ENCODE peak calls at places on chromosomes 1 and 21, in seven cellular contexts. L is GM06990, N is AG10803, J is bronchial epithelial cell, T is astrocyte of the cerebellum, W is astrocyte, R is astrocyte of the spinal cord. V is an unnamed sample.

GRCh38 chr1:81670997-81671396 is 129.7 kb upstream of the ADGRL2 start:
- DNase-seq in L (no peak), N (no peak), J (no peak), T (no peak), W (no peak), R (no peak), V (no peak)

GRCh38 chr1:117241512-117241911 is 30.8 kb upstream of the VTCN1 start:
- DNase-seq in L (no peak), N (no peak), J (no peak), T (no peak), W (no peak), R (no peak), V (no peak)

GRCh38 chr1:2053784-2054376 is 3.7 kb downstream of the PRKCZ start:
- DNase-seq in L (no peak), N (no peak), J (no peak), T (no peak), W (no peak), R (no peak), V (no peak)

GRCh38 chr1:3222042-3222692 is 153.2 kb downstream of the PRDM16 start:
- DNase-seq in L (no peak), N (no peak), J (no peak), T (no peak), W (no peak), R (no peak), V (no peak)

GRCh38 chr1:209305221-209305954 is 278.1 kb upstream of the CAMK1G start:
- DNase-seq in L (no peak), N (no peak), J (no peak), T (no peak), W (no peak), R (no peak), V (no peak)

GRCh38 chr1:236154671-236155398 is 12.5 kb downstream of the GPR137B start:
- DNase-seq in L (no peak), N (no peak), J (no peak), T (no peak), W (no peak), R (no peak), V (no peak)

GRCh38 chr21:25283720-25284119 is 323.6 kb downstream of the MRPL39 start:
- DNase-seq in L (no peak), N (peak; percentile 48), J (peak; percentile 1), T (no peak), W (peak; percentile 8), R (peak; percentile 37), V (peak; percentile 39)

GRCh38 chr1:168709896-168710305 is 19.1 kb downstream of the DPT start:
- DNase-seq in L (no peak), N (peak; percentile 89), J (peak; percentile 99), T (peak; percentile 48), W (peak; percentile 91), R (peak; percentile 88), V (peak; percentile 91)

GRCh38 chr1:207890136-207890738 is 20.7 kb downstream of the CD34 start:
- DNase-seq in L (no peak), N (peak; percentile 96), J (peak; percentile 65), T (peak; percentile 82), W (peak; percentile 79), R (peak; percentile 73), V (peak; percentile 72)

GRCh38 chr1:24849653-24850295 is 80.3 kb downstream of the RUNX3 start:
- DNase-seq in L (no peak), N (peak; percentile 25), J (peak; percentile 21), T (no peak), W (no peak), R (no peak), V (no peak)

GRCh38 chr1:61337037-61337436 is 254.7 kb downstream of the NFIA start:
- DNase-seq in L (no peak), N (no peak), J (peak; percentile 28), T (no peak), W (no peak), R (no peak), V (no peak)

GRCh38 chr1:53163291-53163768 is 20.9 kb upstream of the SLC1A7 start:
- DNase-seq in L (no peak), N (peak; percentile 34), J (no peak), T (no peak), W (no peak), R (no peak), V (no peak)

GRCh38 chr1:71666609-71667008 is 585.8 kb upstream of the ZRANB2 start:
- DNase-seq in L (no peak), N (peak; percentile 55), J (no peak), T (no peak), W (peak; percentile 14), R (peak; percentile 31), V (no peak)

GRCh38 chr1:199585392-199585791 is 442.1 kb upstream of the NR5A2 start:
- DNase-seq in L (no peak), N (no peak), J (peak; percentile 89), T (no peak), W (no peak), R (no peak), V (no peak)

GRCh38 chr1:109959974-109960744 is 24.4 kb upstream of the AHCYL1 start:
- DNase-seq in L (no peak), N (peak; percentile 92), J (peak; percentile 50), T (no peak), W (peak; percentile 66), R (peak; percentile 80), V (peak; percentile 69)

GRCh38 chr1:41711581-41711980 is 207.1 kb downstream of the HIVEP3 start:
- DNase-seq in L (no peak), N (no peak), J (no peak), T (no peak), W (no peak), R (no peak), V (no peak)

GRCh38 chr21:46115441-46116188 is 17.7 kb downstream of the COL6A2 start:
- DNase-seq in L (no peak), N (no peak), J (no peak), T (no peak), W (no peak), R (no peak), V (no peak)

GRCh38 chr1:162564762-162565218 is 3.3 kb downstream of the UAP1 start:
- DNase-seq in L (no peak), N (no peak), J (no peak), T (no peak), W (no peak), R (no peak), V (no peak)

GRCh38 chr21:31108969-31109368 is 70.7 kb upstream of the KRTAP19-8 start:
- DNase-seq in L (no peak), N (peak; percentile 13), J (peak; percentile 13), T (no peak), W (no peak), R (peak; percentile 5), V (no peak)
- TF ChIP-seq CTCF in L (peak; percentile 37), N (peak; percentile 39), J (peak; percentile 10), T (no peak), W (no peak), R (peak; percentile 24), V (no peak)

GRCh38 chr1:33500547-33500946 is 28.1 kb downstream of the ZSCAN20 start:
- DNase-seq in L (no peak), N (no peak), J (no peak), T (no peak), W (no peak), R (no peak), V (no peak)
- TF ChIP-seq CTCF in L (peak; percentile 19), N (peak; percentile 11), J (no peak), T (no peak), W (peak; percentile 20), R (peak; percentile 30), V (peak; percentile 71)

GRCh38 chr1:186446138-186446537 is 14.8 kb downstream of the PDC start:
- DNase-seq in L (no peak), N (no peak), J (no peak), T (no peak), W (no peak), R (no peak), V (no peak)

GRCh38 chr1:186438567-186438966 is 22.3 kb downstream of the PDC start:
- DNase-seq in L (no peak), N (no peak), J (no peak), T (no peak), W (no peak), R (no peak), V (no peak)

GRCh38 chr1:186442651-186443114 is 18.2 kb downstream of the PDC start:
- DNase-seq in L (no peak), N (peak; percentile 51), J (peak; percentile 15), T (peak; percentile 4), W (peak; percentile 89), R (peak; percentile 14), V (peak; percentile 17)

GRCh38 chr1:186440584-186440983 is 20.3 kb downstream of the PDC start:
- DNase-seq in L (no peak), N (no peak), J (peak; percentile 87), T (no peak), W (peak; percentile 49), R (peak; percentile 10), V (no peak)

DNA sequence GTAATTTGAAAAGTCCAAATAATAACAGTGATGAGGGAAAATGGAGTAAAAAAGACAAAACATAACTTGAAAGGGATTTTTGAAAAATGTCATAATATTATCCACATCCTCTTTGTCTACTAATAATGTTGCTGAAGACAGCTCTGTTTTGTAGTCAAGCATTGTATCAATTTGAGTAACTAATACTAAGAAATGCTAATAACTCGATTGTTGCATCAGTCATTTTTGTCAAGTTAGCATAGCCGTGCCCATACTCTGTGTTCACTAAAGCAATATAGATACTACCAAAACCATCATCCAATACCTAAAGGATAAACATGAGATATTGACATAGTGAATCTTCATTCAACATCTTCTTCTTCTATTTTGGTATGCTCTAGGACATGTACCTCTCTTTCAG is 17.3 kb downstream of the PDC start:
- DNase-seq in L (peak; percentile 16), N (no peak), J (no peak), T (no peak), W (no peak), R (no peak), V (no peak)
- TF ChIP-seq CTCF in L (no peak), N (no peak), J (no peak), T (no peak), W (no peak), R (no peak), V (no peak)

GRCh38 chr1:205600085-205600484 is 31.7 kb downstream of the ELK4 start:
- DNase-seq in L (no peak), N (no peak), J (peak; percentile 83), T (peak; percentile 62), W (peak; percentile 76), R (peak; percentile 76), V (peak; percentile 24)
- TF ChIP-seq CTCF in L (peak; percentile 28), N (no peak), J (peak; percentile 31), T (peak; percentile 54), W (peak; percentile 17), R (peak; percentile 33), V (no peak)

DNA sequence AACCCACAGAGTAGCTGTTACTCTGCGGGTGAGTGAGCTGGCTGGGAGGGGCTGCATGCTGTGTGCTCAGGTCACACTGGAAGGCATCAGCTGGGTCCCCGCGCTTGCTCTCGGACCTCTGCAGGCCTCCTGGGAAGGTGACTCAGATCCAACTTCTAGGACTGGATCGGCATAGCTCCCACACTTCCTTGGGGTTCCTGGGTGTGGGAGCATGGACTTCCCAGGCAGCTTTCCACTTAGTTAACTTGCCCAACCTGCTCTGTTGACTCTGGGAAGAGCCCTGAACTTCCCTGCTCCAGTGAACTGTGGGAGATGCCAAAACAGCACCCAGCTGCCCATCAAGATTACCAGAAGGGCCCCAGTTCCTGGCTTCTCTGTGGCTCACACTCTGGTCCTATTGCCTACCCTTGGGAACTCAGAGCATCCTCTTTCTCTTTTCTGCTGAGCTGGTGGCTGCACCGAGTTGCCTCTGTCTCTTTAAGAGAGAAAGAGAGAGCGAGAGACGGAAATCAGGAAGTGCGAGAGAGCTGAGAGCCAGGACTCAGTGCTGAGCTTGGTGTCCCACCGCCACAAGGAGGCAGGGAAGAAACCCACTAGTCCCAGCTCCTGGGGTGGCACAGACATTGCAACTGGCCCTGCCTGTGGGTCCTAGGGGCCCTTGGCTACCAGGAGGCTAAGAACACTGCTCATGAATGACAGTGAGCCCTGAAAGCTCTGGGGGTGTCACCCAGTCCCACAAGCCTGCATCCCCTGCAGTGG is at the start of gene IKBKE:
- DNase-seq in L (peak; percentile 64), N (peak; percentile 62), J (peak; percentile 66), T (no peak), W (peak; percentile 58), R (peak; percentile 78), V (peak; percentile 70)
- TF ChIP-seq CTCF in L (peak; percentile 46), N (peak; percentile 50), J (peak; percentile 33), T (peak; percentile 46), W (no peak), R (peak; percentile 42), V (peak; percentile 52)

V was measured in HFFc6.